ENCODE peak calls at places on chromosomes 4 and X, in six cellular contexts. One of them, this sample, is unnamed.

GRCh38 chr4:142404191-142404611 is 441.9 kb downstream of the INPP4B start:
- DNase-seq in prostate gland: no peak
- DNase-seq in right cardiac atrium: no peak
- DNase-seq in uterus: peak; percentile 20
- DNase-seq in CD8-positive, alpha-beta T cell: no peak
- DNase-seq in CD8-positive, alpha-beta memory T cell: no peak
- DNase-seq in this sample: peak; percentile 73

GRCh38 chr4:185849543-185850185 is 37.7 kb upstream of the SORBS2 start:
- DNase-seq in CD8-positive, alpha-beta T cell: no peak
- DNase-seq in CD8-positive, alpha-beta memory T cell: no peak
- DNase-seq in right cardiac atrium: peak; percentile 58
- DNase-seq in uterus: peak; percentile 25
- DNase-seq in prostate gland: no peak
- DNase-seq in this sample: no peak

GRCh38 chr4:150375025-150375424 is 206.9 kb upstream of the MAB21L2 start:
- DNase-seq in uterus: no peak
- DNase-seq in right cardiac atrium: no peak
- DNase-seq in prostate gland: no peak
- DNase-seq in CD8-positive, alpha-beta T cell: no peak
- DNase-seq in CD8-positive, alpha-beta memory T cell: no peak
- DNase-seq in this sample: no peak

GRCh38 chr4:48031802-48032525 is 15.4 kb downstream of the NIPAL1 start:
- DNase-seq in uterus: no peak
- DNase-seq in CD8-positive, alpha-beta memory T cell: no peak
- DNase-seq in right cardiac atrium: no peak
- DNase-seq in CD8-positive, alpha-beta T cell: no peak
- DNase-seq in prostate gland: no peak
- DNase-seq in this sample: peak; percentile 25

GRCh38 chr4:176195184-176195978 is at the start of gene SPATA4:
- DNase-seq in prostate gland: peak; percentile 93
- DNase-seq in CD8-positive, alpha-beta memory T cell: peak; percentile 89
- DNase-seq in uterus: peak; percentile 93
- DNase-seq in right cardiac atrium: peak; percentile 98
- DNase-seq in CD8-positive, alpha-beta T cell: peak; percentile 91
- DNase-seq in this sample: peak; percentile 93

GRCh38 chr4:112312610-112313239 is 15.6 kb downstream of the ALPK1 start:
- DNase-seq in CD8-positive, alpha-beta memory T cell: no peak
- DNase-seq in right cardiac atrium: no peak
- DNase-seq in uterus: no peak
- DNase-seq in prostate gland: no peak
- DNase-seq in CD8-positive, alpha-beta T cell: no peak
- DNase-seq in this sample: no peak

GRCh38 chr4:124334119-124334518 is 378.4 kb downstream of the ANKRD50 start:
- DNase-seq in CD8-positive, alpha-beta T cell: no peak
- DNase-seq in right cardiac atrium: no peak
- DNase-seq in CD8-positive, alpha-beta memory T cell: no peak
- DNase-seq in uterus: no peak
- DNase-seq in prostate gland: peak; percentile 47
- DNase-seq in this sample: no peak

GRCh38 chr4:77146426-77147399 is 10.3 kb upstream of the CCNG2 start:
- DNase-seq in right cardiac atrium: no peak
- DNase-seq in uterus: no peak
- DNase-seq in prostate gland: peak; percentile 52
- DNase-seq in CD8-positive, alpha-beta memory T cell: no peak
- DNase-seq in CD8-positive, alpha-beta T cell: no peak
- DNase-seq in this sample: no peak

GRCh38 chrX:43592597-43592996 is 63.5 kb upstream of the MAOA start:
- DNase-seq in CD8-positive, alpha-beta T cell: no peak
- DNase-seq in uterus: no peak
- DNase-seq in right cardiac atrium: no peak
- DNase-seq in prostate gland: peak; percentile 34
- DNase-seq in CD8-positive, alpha-beta memory T cell: no peak
- DNase-seq in this sample: no peak

GRCh38 chrX:104315555-104315954 is 60.8 kb upstream of the ESX1 start:
- DNase-seq in right cardiac atrium: no peak
- DNase-seq in CD8-positive, alpha-beta memory T cell: no peak
- DNase-seq in CD8-positive, alpha-beta T cell: no peak
- DNase-seq in prostate gland: no peak
- DNase-seq in uterus: no peak
- DNase-seq in this sample: no peak

GRCh38 chr4:29852537-29852936 is 867.6 kb upstream of the PCDH7 start:
- DNase-seq in CD8-positive, alpha-beta memory T cell: no peak
- DNase-seq in uterus: no peak
- DNase-seq in CD8-positive, alpha-beta T cell: no peak
- DNase-seq in prostate gland: no peak
- DNase-seq in right cardiac atrium: no peak
- DNase-seq in this sample: no peak

GRCh38 chrX:29652484-29652883 is 562.9 kb upstream of the MAGEB2 start:
- DNase-seq in right cardiac atrium: no peak
- DNase-seq in prostate gland: no peak
- DNase-seq in CD8-positive, alpha-beta memory T cell: no peak
- DNase-seq in CD8-positive, alpha-beta T cell: no peak
- DNase-seq in uterus: no peak
- DNase-seq in this sample: no peak

GRCh38 chr4:164613761-164614277 is 140.1 kb upstream of the SMIM31 start:
- DNase-seq in uterus: no peak
- DNase-seq in CD8-positive, alpha-beta memory T cell: no peak
- DNase-seq in right cardiac atrium: no peak
- DNase-seq in CD8-positive, alpha-beta T cell: no peak
- DNase-seq in prostate gland: no peak
- DNase-seq in this sample: no peak

GRCh38 chrX:72714471-72714916 is 388 bp upstream of the PHKA1 start:
- DNase-seq in prostate gland: peak; percentile 46
- DNase-seq in right cardiac atrium: peak; percentile 83
- DNase-seq in uterus: peak; percentile 57
- DNase-seq in CD8-positive, alpha-beta T cell: no peak
- DNase-seq in CD8-positive, alpha-beta memory T cell: no peak
- DNase-seq in this sample: peak; percentile 76

GRCh38 chr4:788636-789297 is 37.2 kb downstream of the CPLX1 start:
- DNase-seq in uterus: no peak
- DNase-seq in right cardiac atrium: no peak
- DNase-seq in prostate gland: no peak
- DNase-seq in CD8-positive, alpha-beta memory T cell: no peak
- DNase-seq in CD8-positive, alpha-beta T cell: no peak
- DNase-seq in this sample: no peak

GRCh38 chr4:101649790-101650450 is 140.6 kb upstream of the BANK1 start:
- DNase-seq in prostate gland: peak; percentile 74
- DNase-seq in CD8-positive, alpha-beta memory T cell: no peak
- DNase-seq in uterus: no peak
- DNase-seq in CD8-positive, alpha-beta T cell: no peak
- DNase-seq in right cardiac atrium: no peak
- DNase-seq in this sample: no peak

GRCh38 chr4:52874948-52875347 is 12.8 kb downstream of the RASL11B start:
- DNase-seq in prostate gland: no peak
- DNase-seq in right cardiac atrium: no peak
- DNase-seq in CD8-positive, alpha-beta memory T cell: no peak
- DNase-seq in CD8-positive, alpha-beta T cell: no peak
- DNase-seq in uterus: no peak
- DNase-seq in this sample: no peak

GRCh38 chr4:173448103-173448502 is 49.2 kb upstream of the SCRG1 start:
- DNase-seq in prostate gland: peak; percentile 53
- DNase-seq in CD8-positive, alpha-beta memory T cell: no peak
- DNase-seq in uterus: no peak
- DNase-seq in right cardiac atrium: peak; percentile 56
- DNase-seq in CD8-positive, alpha-beta T cell: no peak
- DNase-seq in this sample: no peak

GRCh38 chr4:15649914-15650545 is 5.1 kb downstream of the FBXL5 start:
- DNase-seq in CD8-positive, alpha-beta memory T cell: peak; percentile 17
- DNase-seq in uterus: no peak
- DNase-seq in CD8-positive, alpha-beta T cell: peak; percentile 46
- DNase-seq in prostate gland: peak; percentile 20
- DNase-seq in right cardiac atrium: no peak
- DNase-seq in this sample: peak; percentile 18

GRCh38 chrX:8668797-8669196 is 63.1 kb downstream of the ANOS1 start:
- DNase-seq in CD8-positive, alpha-beta T cell: no peak
- DNase-seq in CD8-positive, alpha-beta memory T cell: no peak
- DNase-seq in uterus: no peak
- DNase-seq in right cardiac atrium: no peak
- DNase-seq in prostate gland: no peak
- DNase-seq in this sample: peak; percentile 34

GRCh38 chrX:133401539-133401938 is 13.8 kb downstream of the GPC4 start:
- DNase-seq in uterus: no peak
- DNase-seq in prostate gland: no peak
- DNase-seq in CD8-positive, alpha-beta memory T cell: no peak
- DNase-seq in right cardiac atrium: no peak
- DNase-seq in CD8-positive, alpha-beta T cell: no peak
- DNase-seq in this sample: no peak

GRCh38 chr4:185112104-185112503 is 31.0 kb upstream of the SLC25A4 start:
- DNase-seq in right cardiac atrium: no peak
- DNase-seq in uterus: peak; percentile 31
- DNase-seq in CD8-positive, alpha-beta T cell: no peak
- DNase-seq in CD8-positive, alpha-beta memory T cell: no peak
- DNase-seq in prostate gland: no peak
- DNase-seq in this sample: peak; percentile 63

GRCh38 chr4:78567502-78568075 is 16.0 kb downstream of the ANXA3 start:
- DNase-seq in CD8-positive, alpha-beta T cell: no peak
- DNase-seq in uterus: no peak
- DNase-seq in CD8-positive, alpha-beta memory T cell: no peak
- DNase-seq in prostate gland: no peak
- DNase-seq in right cardiac atrium: no peak
- DNase-seq in this sample: no peak
- H3K4me1 ChIP-seq in CD8-positive, alpha-beta T cell: no peaks in the 10 kb centered on the region
- H3K4me1 ChIP-seq in uterus: no peaks in the 10 kb centered on the region
- H3K4me1 ChIP-seq in CD8-positive, alpha-beta memory T cell: no peaks in the 10 kb centered on the region
- H3K4me1 ChIP-seq in prostate gland: peaks cover 5% of the 10 kb centered on the region
- H3K4me1 ChIP-seq in right cardiac atrium: peaks cover 10% of the 10 kb centered on the region
- H3K4me1 ChIP-seq in this sample: no peaks in the 10 kb centered on the region

DNA sequence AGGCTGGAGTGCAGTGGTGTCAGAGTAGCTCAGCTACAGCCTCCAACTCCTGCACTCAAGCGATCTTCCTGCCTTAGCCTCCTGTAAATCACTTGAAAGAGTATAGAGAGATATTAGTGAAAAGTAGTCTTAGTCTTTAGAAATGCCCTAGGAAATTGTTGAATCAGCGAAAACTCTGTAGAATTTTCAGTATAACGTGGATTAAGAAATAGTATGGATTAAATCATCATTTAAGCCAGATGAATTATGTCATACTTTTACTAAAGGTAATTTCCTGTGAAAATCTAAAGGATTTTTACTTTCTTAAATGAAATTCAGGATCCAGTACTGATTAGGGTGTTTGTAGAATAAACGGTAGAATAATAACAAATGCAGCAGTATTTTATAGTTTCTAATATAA is 163.2 kb downstream of the KDM6A start:
- DNase-seq in uterus: no peak
- DNase-seq in prostate gland: no peak
- DNase-seq in CD8-positive, alpha-beta T cell: no peak
- DNase-seq in right cardiac atrium: no peak
- DNase-seq in CD8-positive, alpha-beta memory T cell: no peak
- DNase-seq in this sample: no peak
- H3K27ac ChIP-seq in uterus: no peak overlapping the region
- H3K27ac ChIP-seq in prostate gland: no peak overlapping the region
- H3K27ac ChIP-seq in CD8-positive, alpha-beta T cell: no peak overlapping the region
- H3K27ac ChIP-seq in right cardiac atrium: no peak overlapping the region
- H3K27ac ChIP-seq in CD8-positive, alpha-beta memory T cell: no peak overlapping the region
- H3K27ac ChIP-seq in this sample: no peak overlapping the region

GRCh38 chr4:6699903-6700302 is 6.2 kb downstream of the S100P start:
- DNase-seq in CD8-positive, alpha-beta memory T cell: no peak
- DNase-seq in uterus: no peak
- DNase-seq in prostate gland: no peak
- DNase-seq in CD8-positive, alpha-beta T cell: no peak
- DNase-seq in right cardiac atrium: no peak
- DNase-seq in this sample: no peak
- H3K4me1 ChIP-seq in CD8-positive, alpha-beta memory T cell: peaks cover 60% of the 10 kb centered on the region
- H3K4me1 ChIP-seq in uterus: no peaks in the 10 kb centered on the region
- H3K4me1 ChIP-seq in prostate gland: peaks cover 11% of the 10 kb centered on the region
- H3K4me1 ChIP-seq in CD8-positive, alpha-beta T cell: peaks cover 54% of the 10 kb centered on the region
- H3K4me1 ChIP-seq in right cardiac atrium: peaks cover 16% of the 10 kb centered on the region
- H3K4me1 ChIP-seq in this sample: peaks cover 25% of the 10 kb centered on the region

DNA sequence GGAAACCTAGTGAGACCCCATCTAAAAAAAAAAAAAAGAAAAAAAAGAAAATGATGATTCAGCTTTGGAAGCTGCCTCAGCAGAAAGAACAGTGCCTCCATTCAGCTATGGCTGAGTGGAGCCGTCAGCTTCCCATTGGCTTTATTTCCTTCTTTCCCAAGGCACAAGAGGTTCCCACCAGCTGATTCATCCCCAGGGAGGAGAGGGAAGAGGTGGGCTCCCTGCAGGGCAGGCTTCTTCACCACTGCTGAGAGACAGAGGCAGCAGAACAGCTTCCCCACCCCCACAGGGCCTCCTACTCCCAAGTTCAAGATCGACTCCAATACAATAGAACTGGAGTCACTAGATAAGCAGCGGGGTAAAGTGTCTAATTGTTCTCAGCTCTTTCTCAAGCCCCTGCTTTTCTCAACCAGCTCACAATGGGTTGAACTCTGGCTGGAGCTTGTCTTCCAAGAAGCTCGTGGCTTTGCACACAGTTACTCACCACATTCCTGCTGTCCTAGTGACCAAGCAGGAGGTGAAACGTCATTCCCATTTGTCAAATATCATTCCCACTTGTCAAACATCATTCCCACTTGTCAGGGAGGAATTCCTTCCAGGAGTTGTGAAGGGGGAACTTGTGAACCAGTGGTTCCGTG is 47.8 kb downstream of the FHDC1 start:
- DNase-seq in prostate gland: no peak
- DNase-seq in CD8-positive, alpha-beta memory T cell: no peak
- DNase-seq in uterus: no peak
- DNase-seq in CD8-positive, alpha-beta T cell: no peak
- DNase-seq in right cardiac atrium: no peak
- DNase-seq in this sample: no peak
- H3K27ac ChIP-seq in prostate gland: no peak overlapping the region
- H3K27ac ChIP-seq in CD8-positive, alpha-beta memory T cell: no peak overlapping the region
- H3K27ac ChIP-seq in uterus: no peak overlapping the region
- H3K27ac ChIP-seq in CD8-positive, alpha-beta T cell: no peak overlapping the region
- H3K27ac ChIP-seq in right cardiac atrium: no peak overlapping the region
- H3K27ac ChIP-seq in this sample: no peak overlapping the region

DNA sequence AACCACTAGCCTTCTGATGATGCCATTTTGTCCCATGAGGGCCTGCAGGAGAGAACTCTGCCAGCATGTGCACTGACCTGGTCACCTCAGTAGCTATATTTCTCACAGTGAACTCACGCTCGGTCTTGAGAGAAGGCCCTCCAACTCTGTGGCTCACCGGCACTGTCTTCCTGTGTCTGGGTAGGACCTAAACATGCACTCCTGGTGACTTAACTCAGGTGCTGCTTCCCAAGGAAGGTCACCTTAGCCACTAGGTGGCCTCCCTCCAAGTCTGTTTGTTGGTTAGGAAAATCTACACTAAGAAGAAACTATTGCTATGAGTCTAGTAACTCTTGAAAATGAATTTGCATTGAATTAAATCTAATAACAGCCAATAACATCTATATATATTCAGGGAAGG is 24.8 kb downstream of the TLR10 start:
- DNase-seq in prostate gland: no peak
- DNase-seq in CD8-positive, alpha-beta T cell: no peak
- DNase-seq in uterus: no peak
- DNase-seq in CD8-positive, alpha-beta memory T cell: no peak
- DNase-seq in right cardiac atrium: no peak
- DNase-seq in this sample: no peak
- H3K4me1 ChIP-seq in prostate gland: no peaks in the 10 kb centered on the region
- H3K4me1 ChIP-seq in CD8-positive, alpha-beta T cell: no peaks in the 10 kb centered on the region
- H3K4me1 ChIP-seq in uterus: no peaks in the 10 kb centered on the region
- H3K4me1 ChIP-seq in CD8-positive, alpha-beta memory T cell: no peaks in the 10 kb centered on the region
- H3K4me1 ChIP-seq in right cardiac atrium: peaks cover 3% of the 10 kb centered on the region
- H3K4me1 ChIP-seq in this sample: no peaks in the 10 kb centered on the region

GRCh38 chr4:4502694-4503311 is 39.0 kb downstream of the STX18 start:
- DNase-seq in uterus: no peak
- DNase-seq in prostate gland: no peak
- DNase-seq in CD8-positive, alpha-beta T cell: no peak
- DNase-seq in right cardiac atrium: no peak
- DNase-seq in CD8-positive, alpha-beta memory T cell: no peak
- DNase-seq in this sample: no peak
- H3K27ac ChIP-seq in uterus: peak overlapping the region; percentile 78
- H3K27ac ChIP-seq in prostate gland: no peak overlapping the region
- H3K27ac ChIP-seq in CD8-positive, alpha-beta T cell: peak overlapping the region; percentile 24
- H3K27ac ChIP-seq in right cardiac atrium: no peak overlapping the region
- H3K27ac ChIP-seq in CD8-positive, alpha-beta memory T cell: no peak overlapping the region
- H3K27ac ChIP-seq in this sample: no peak overlapping the region

GRCh38 chr4:108931926-108932325 is 169.1 kb upstream of the ETNPPL start:
- DNase-seq in uterus: no peak
- DNase-seq in CD8-positive, alpha-beta memory T cell: no peak
- DNase-seq in right cardiac atrium: no peak
- DNase-seq in prostate gland: no peak
- DNase-seq in CD8-positive, alpha-beta T cell: no peak
- DNase-seq in this sample: no peak
- H3K4me1 ChIP-seq in uterus: no peaks in the 10 kb centered on the region
- H3K4me1 ChIP-seq in CD8-positive, alpha-beta memory T cell: no peaks in the 10 kb centered on the region
- H3K4me1 ChIP-seq in right cardiac atrium: no peaks in the 10 kb centered on the region
- H3K4me1 ChIP-seq in prostate gland: no peaks in the 10 kb centered on the region
- H3K4me1 ChIP-seq in CD8-positive, alpha-beta T cell: no peaks in the 10 kb centered on the region
- H3K4me1 ChIP-seq in this sample: no peaks in the 10 kb centered on the region